ENCODE peak calls at places on chromosomes 4 and X, in eight cellular contexts. O is transverse colon, Q is sigmoid colon, M is SK-N-SH, S is tibial nerve, X is GM12878, C is H1, D is upper lobe of left lung. U is an unnamed sample. For H3K36me3 and H3K27me3, the result is how much of the 10 kb centered on the place peaks cover.

GRCh38 chr4:92021788-92022187 is 282.0 kb upstream of the GRID2 start:
- DNase-seq in O (no peak), Q (no peak), M (no peak), S (no peak), X (no peak), C (no peak), D (no peak), U (no peak)

GRCh38 chrX:23012162-23012561 is 12.4 kb downstream of the DDX53 start:
- DNase-seq in O (no peak), Q (no peak), M (peak), S (no peak), X (no peak), C (no peak), D (no peak), U (no peak)

GRCh38 chr4:13527983-13528822 is 16.1 kb downstream of the NKX3-2 start:
- DNase-seq in O (no peak), Q (peak), M (peak), S (no peak), X (peak), C (no peak), D (no peak), U (no peak)

GRCh38 chr4:156459584-156459983 is 505.9 kb upstream of the CTSO start:
- DNase-seq in O (no peak), Q (no peak), M (no peak), S (no peak), X (no peak), C (no peak), D (no peak), U (no peak)

GRCh38 chr4:186216465-186217024 is 10.8 kb upstream of the KLKB1 start:
- DNase-seq in O (no peak), Q (no peak), M (peak), S (no peak), X (no peak), C (no peak), D (no peak), U (no peak)

GRCh38 chrX:100208076-100208475 is 202.0 kb downstream of the PCDH19 start:
- DNase-seq in O (no peak), Q (no peak), M (no peak), S (no peak), X (no peak), C (no peak), D (no peak), U (no peak)

GRCh38 chr4:119105605-119106004 is 30.0 kb upstream of the MYOZ2 start:
- DNase-seq in O (no peak), Q (no peak), M (no peak), S (no peak), X (no peak), C (no peak), D (no peak), U (no peak)

GRCh38 chr4:25908491-25908901 is 5.5 kb upstream of the SMIM20 start:
- DNase-seq in O (no peak), Q (no peak), M (no peak), S (no peak), X (no peak), C (no peak), D (no peak), U (no peak)

GRCh38 chr4:123354701-123355100 is 41.9 kb upstream of the SPRY1 start:
- DNase-seq in O (no peak), Q (no peak), M (no peak), S (no peak), X (no peak), C (no peak), D (no peak), U (no peak)

DNA sequence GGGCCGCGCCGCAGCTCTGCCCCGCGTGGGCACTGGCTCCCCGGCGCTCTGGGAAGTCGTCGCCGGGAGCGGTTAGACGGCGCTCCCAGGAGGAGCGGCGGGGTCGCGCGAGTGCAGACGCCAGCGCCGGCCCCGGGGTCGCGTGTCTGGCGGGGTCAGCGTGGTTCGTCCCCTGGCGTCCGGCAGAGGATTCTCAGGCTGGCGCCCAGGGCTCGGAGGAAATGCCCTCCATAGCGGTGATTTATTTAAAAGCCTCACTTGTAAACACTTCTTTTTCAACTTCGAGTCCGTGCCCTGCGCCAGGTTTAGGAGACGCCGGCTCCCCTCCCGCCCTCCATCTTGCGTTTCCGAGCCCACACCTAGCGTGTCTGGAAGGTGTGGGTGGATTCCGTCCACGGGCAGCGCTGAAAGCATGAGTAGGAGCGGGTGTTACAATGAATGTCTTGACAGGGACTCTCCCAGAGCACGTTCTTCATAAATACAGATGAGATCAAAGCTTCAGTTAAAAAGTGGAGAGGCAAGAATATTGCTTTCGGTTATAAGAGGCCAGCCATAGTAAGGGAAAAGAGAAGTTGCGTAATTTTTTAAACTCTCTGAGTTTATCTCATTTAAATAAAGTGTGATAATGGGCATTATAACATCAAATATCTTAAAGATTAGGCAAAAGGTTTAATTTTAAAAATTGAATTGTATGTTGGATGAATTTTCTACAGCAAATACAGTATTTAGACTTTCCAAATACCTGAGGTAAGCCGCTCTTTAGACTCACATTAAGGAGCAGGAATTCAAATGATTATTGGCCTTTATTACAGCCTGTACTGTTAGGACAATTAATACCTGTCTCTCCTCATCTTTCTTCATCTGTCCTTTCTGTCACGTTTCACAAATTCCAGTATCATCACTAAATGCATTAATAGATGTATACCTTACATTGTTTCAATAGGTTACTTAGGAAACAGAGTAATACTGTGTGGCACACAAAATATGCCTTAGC is 863 bp downstream of the FAM241A start:
- DNase-seq in O (peak), Q (peak), M (peak), S (no peak), X (peak), C (no peak), D (peak), U (peak)
- TF ChIP-seq EP300 in O (no peak), Q (no peak), M (no peak), S (no peak), X (no peak), C (no peak), D (no peak), U (no peak)

DNA sequence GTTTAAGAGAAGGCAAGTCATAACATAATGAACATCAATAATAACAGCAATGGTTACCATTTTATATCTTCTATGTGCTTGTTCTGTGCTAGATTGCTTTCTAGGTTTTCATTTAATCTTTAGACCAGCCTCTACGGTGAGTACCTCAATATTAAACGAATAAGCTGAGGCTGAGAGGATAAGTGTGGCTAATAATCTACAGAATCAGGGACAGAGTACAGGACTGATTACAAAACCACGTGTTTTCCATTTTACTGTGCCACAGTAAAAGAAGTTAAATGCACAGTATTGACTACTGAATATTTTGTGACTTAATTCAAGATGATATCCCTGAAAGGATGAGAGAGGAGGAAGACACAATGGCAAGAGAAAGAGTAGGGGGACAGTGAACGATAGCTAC is 56.3 kb downstream of the HUWE1 start:
- DNase-seq in O (no peak), Q (no peak), M (no peak), S (no peak), X (no peak), C (no peak), D (no peak), U (no peak)
- H3K36me3 ChIP-seq in O (under half), Q (under half), M (half or more), S (under half), X (under half), C (under half), D (under half), U (under half)

GRCh38 chr4:581181-581580 is 5.1 kb upstream of the TMEM271 start:
- DNase-seq in O (no peak), Q (no peak), M (no peak), S (no peak), X (no peak), C (no peak), D (no peak), U (no peak)

GRCh38 chr4:577499-578450 is 1.7 kb upstream of the TMEM271 start:
- DNase-seq in O (no peak), Q (no peak), M (peak), S (no peak), X (no peak), C (peak), D (no peak), U (no peak)

GRCh38 chr4:578451-579443 is 2.7 kb upstream of the TMEM271 start:
- DNase-seq in O (no peak), Q (no peak), M (no peak), S (no peak), X (no peak), C (no peak), D (no peak), U (no peak)

GRCh38 chr4:581753-582361 is 5.8 kb upstream of the TMEM271 start:
- DNase-seq in O (no peak), Q (no peak), M (no peak), S (no peak), X (no peak), C (no peak), D (no peak), U (no peak)

GRCh38 chr4:579543-580175 is 3.6 kb upstream of the TMEM271 start:
- DNase-seq in O (no peak), Q (no peak), M (no peak), S (no peak), X (no peak), C (no peak), D (no peak), U (no peak)
- H3K27me3 ChIP-seq in O (half or more), Q (under half), M (under half), S (under half), X (under half), C (under half), D (under half), U (under half)

GRCh38 chr4:113840850-113841249 is 79.3 kb upstream of the CAMK2D start:
- DNase-seq in O (no peak), Q (no peak), M (no peak), S (no peak), X (no peak), C (no peak), D (no peak), U (no peak)

GRCh38 chr4:113834302-113834701 is 72.8 kb upstream of the CAMK2D start:
- DNase-seq in O (no peak), Q (no peak), M (no peak), S (no peak), X (no peak), C (no peak), D (no peak), U (no peak)

GRCh38 chr4:113838421-113838820 is 76.9 kb upstream of the CAMK2D start:
- DNase-seq in O (no peak), Q (no peak), M (no peak), S (no peak), X (no peak), C (no peak), D (no peak), U (no peak)

GRCh38 chr4:113835005-113835404 is 73.5 kb upstream of the CAMK2D start:
- DNase-seq in O (no peak), Q (no peak), M (no peak), S (no peak), X (no peak), C (no peak), D (no peak), U (no peak)

GRCh38 chr4:113837397-113837796 is 75.9 kb upstream of the CAMK2D start:
- DNase-seq in O (no peak), Q (no peak), M (no peak), S (no peak), X (peak), C (no peak), D (no peak), U (no peak)
- TF ChIP-seq EP300 in O (no peak), Q (no peak), M (no peak), S (no peak), X (peak), C (no peak), D (no peak), U (no peak)

GRCh38 chr4:73436674-73437557 is 895 bp downstream of the AFP start:
- DNase-seq in O (no peak), Q (no peak), M (no peak), S (no peak), X (no peak), C (no peak), D (no peak), U (no peak)
- H3K36me3 ChIP-seq in O (under half), Q (under half), M (under half), S (under half), X (under half), C (under half), D (under half), U (under half)

DNA sequence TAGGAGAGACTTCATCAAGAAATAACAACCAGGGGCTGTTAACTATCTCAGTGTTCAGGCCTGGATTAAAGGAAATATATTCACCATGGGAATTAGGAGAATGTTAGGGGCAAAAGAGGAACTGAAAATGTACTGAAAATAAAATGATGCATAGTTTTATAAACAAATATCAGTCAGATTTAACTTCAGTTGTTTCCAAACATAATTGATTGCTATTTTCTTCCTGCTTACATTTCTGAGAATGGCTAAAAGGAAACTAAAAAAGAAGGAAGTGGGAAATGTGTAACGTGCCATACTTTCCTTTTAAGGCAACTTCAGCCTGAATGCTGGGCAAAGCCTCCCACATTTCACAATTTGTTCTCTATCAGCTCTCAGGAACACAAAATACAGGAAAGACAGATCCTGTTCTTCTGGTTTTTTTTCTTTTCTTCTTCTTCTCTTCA is 178.1 kb downstream of the MAML3 start:
- DNase-seq in O (no peak), Q (no peak), M (no peak), S (no peak), X (no peak), C (no peak), D (peak), U (no peak)
- H3K27me3 ChIP-seq in O (under half), Q (under half), M (under half), S (under half), X (under half), C (under half), D (under half), U (under half)

GRCh38 chrX:45824471-45824870 is 623.8 kb upstream of the DIPK2B start:
- DNase-seq in O (no peak), Q (no peak), M (peak), S (no peak), X (no peak), C (no peak), D (no peak), U (peak)
- TF ChIP-seq EP300 in O (no peak), Q (no peak), M (no peak), S (no peak), X (no peak), C (no peak), D (no peak), U (no peak)

GRCh38 chr4:82861529-82861928 is 29.4 kb downstream of the SEC31A start:
- DNase-seq in O (no peak), Q (no peak), M (no peak), S (no peak), X (no peak), C (no peak), D (no peak), U (no peak)

GRCh38 chr4:82865592-82865991 is 25.4 kb downstream of the SEC31A start:
- DNase-seq in O (no peak), Q (no peak), M (no peak), S (no peak), X (no peak), C (no peak), D (peak), U (peak)

GRCh38 chr4:82868572-82868971 is 22.4 kb downstream of the SEC31A start:
- DNase-seq in O (no peak), Q (no peak), M (no peak), S (no peak), X (no peak), C (no peak), D (no peak), U (no peak)

GRCh38 chr4:82864336-82865001 is 26.5 kb downstream of the SEC31A start:
- DNase-seq in O (no peak), Q (no peak), M (no peak), S (no peak), X (no peak), C (no peak), D (no peak), U (no peak)

GRCh38 chr4:82866706-82867385 is 24.1 kb downstream of the SEC31A start:
- DNase-seq in O (no peak), Q (no peak), M (no peak), S (no peak), X (no peak), C (no peak), D (no peak), U (no peak)
- H3K36me3 ChIP-seq in O (under half), Q (half or more), M (half or more), S (under half), X (under half), C (under half), D (half or more), U (under half)

GRCh38 chrX:118977424-118977823 is 3.0 kb downstream of the LONRF3 start:
- DNase-seq in O (no peak), Q (no peak), M (no peak), S (no peak), X (no peak), C (no peak), D (no peak), U (no peak)

GRCh38 chrX:118974908-118975671 is 672 bp downstream of the LONRF3 start:
- DNase-seq in O (peak), Q (peak), M (peak), S (no peak), X (no peak), C (no peak), D (peak), U (peak)

GRCh38 chrX:118976599-118977340 is 2.4 kb downstream of the LONRF3 start:
- DNase-seq in O (peak), Q (peak), M (peak), S (no peak), X (no peak), C (no peak), D (peak), U (peak)

GRCh38 chrX:118974088-118974907 is at the start of gene LONRF3:
- DNase-seq in O (peak), Q (peak), M (peak), S (peak), X (no peak), C (no peak), D (peak), U (peak)

DNA sequence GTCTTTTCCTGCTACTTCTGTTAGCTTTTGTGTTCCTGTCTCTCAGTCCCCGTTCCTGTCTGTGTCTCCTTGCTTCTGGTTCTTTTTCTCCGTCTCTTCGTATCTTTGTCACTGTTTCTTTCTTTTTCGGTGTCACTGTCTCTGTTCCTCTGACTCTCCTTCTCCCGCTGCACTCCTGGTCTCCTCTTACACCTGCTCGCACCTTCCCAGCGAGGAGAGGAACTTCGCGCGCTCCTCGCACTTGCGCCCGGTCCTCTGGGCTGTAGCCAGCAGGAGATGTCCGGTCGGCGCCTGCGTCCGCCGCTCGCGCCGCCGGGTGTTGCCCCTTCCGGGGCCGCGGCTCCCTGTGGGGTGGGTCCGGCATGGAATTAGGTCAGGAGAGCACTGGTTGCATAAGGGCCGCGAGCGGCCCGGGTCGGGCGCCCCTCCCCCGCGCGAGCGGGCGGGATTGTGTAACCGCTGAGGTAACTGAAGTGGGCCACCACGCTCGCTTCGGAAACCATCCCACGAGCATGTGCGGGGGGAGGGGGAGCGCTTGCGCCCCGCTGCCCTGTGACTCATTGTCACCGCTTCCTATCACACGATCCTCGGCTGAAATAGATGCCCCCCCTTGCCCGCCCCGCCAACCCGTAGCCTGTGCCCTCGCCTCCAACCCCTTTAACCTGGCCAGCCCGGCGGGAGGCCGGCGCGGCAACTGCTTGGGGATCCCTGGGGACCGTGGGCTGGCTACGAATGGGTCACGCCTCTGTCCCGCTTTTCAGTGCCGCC is 1.6 kb downstream of the LONRF3 start:
- DNase-seq in O (peak), Q (peak), M (peak), S (peak), X (no peak), C (no peak), D (peak), U (peak)
- H3K27me3 ChIP-seq in O (under half), Q (under half), M (half or more), S (under half), X (under half), C (half or more), D (under half), U (under half)